ENCODE peak calls at places on chromosome 16, in six cellular contexts. G is GM23338, P is mammary epithelial cell, E is Karpas-422, F is IMR-90, B is PC-9. Q is an unnamed sample.

GRCh38 chr16:4209657-4210056 is 32.2 kb downstream of the SRL start:
- DNase-seq in E (no peak), G (no peak), P (no peak), B (no peak), F (no peak), Q (no peak)

GRCh38 chr16:58850019-58850626 is 116.0 kb upstream of the GOT2 start:
- DNase-seq in F (no peak), E (no peak), B (no peak), G (no peak), P (no peak), Q (no peak)

GRCh38 chr16:22329199-22329695 is 32.0 kb downstream of the POLR3E start:
- DNase-seq in B (no peak), P (no peak), F (no peak), G (no peak), E (no peak), Q (no peak)

GRCh38 chr16:69859105-69859969 is 91.8 kb upstream of the CLEC18A start:
- DNase-seq in P (peak; percentile 19), G (peak; percentile 92), F (no peak), B (peak; percentile 70), E (peak; percentile 85), Q (peak; percentile 68)

GRCh38 chr16:12901204-12901596 is 198 bp upstream of the SHISA9 start:
- DNase-seq in P (peak; percentile 62), E (no peak), F (no peak), B (peak; percentile 79), G (peak; percentile 93), Q (peak; percentile 44)

GRCh38 chr16:78667675-78668074 is 568.2 kb downstream of the WWOX start:
- DNase-seq in E (no peak), B (no peak), P (no peak), F (no peak), G (no peak), Q (no peak)

GRCh38 chr16:75225092-75225491 is 6.3 kb downstream of the CTRB1 start:
- DNase-seq in P (no peak), F (peak; percentile 26), G (peak; percentile 2), E (no peak), B (peak; percentile 28), Q (no peak)

GRCh38 chr16:71432906-71433305 is 8.9 kb downstream of the TLE7 start:
- DNase-seq in F (no peak), G (no peak), B (no peak), P (no peak), E (no peak), Q (no peak)

GRCh38 chr16:83682126-83682857 is 125.5 kb upstream of the HSBP1 start:
- DNase-seq in F (no peak), G (no peak), B (no peak), P (no peak), E (no peak), Q (no peak)

GRCh38 chr16:25060920-25061319 is 45.8 kb upstream of the ARHGAP17 start:
- DNase-seq in P (no peak), E (peak; percentile 67), G (no peak), F (peak; percentile 31), B (no peak), Q (peak; percentile 49)
- H2AFZ ChIP-seq in P (no peak overlapping the region), E (no peak overlapping the region), G (no peak overlapping the region), F (no peak overlapping the region), B (no peak overlapping the region), Q (no peak overlapping the region)

DNA sequence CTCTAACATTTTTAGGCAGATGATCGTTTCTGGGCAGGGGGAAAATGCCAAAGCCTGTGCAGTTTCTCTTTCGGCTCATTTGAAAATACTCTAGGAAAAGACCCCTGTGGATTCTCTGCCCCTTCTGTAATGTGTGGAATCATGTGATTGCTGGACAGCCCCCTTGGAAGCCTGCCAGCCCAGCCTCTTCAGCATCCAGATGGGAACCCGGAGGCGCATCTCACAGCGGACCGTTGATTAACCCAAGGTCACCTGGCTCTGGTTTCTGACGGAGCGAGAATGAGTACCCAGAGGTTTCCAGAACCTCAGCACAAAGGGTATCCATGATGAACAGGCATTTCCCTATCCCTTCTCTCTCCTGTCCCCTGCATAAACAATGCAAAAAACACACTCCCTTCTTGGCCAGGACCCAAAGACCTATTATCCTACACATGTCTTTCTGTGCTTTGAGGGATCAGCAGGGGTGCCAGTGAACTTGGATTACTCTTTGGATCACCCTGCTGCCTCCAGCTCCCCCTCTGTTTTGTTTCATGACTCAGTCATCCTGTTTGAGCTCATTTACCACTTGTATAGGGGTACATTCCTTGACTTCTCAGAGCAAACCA is 957.1 kb upstream of the RBFOX1 start:
- DNase-seq in G (no peak), B (no peak), P (no peak), F (no peak), E (no peak), Q (peak; percentile 21)
- H3K4me1 ChIP-seq in G (peaks cover 20% of the 10 kb centered on the region), B (no peaks in the 10 kb centered on the region), P (no peaks in the 10 kb centered on the region), F (no peaks in the 10 kb centered on the region), E (no peaks in the 10 kb centered on the region), Q (no peaks in the 10 kb centered on the region)

DNA sequence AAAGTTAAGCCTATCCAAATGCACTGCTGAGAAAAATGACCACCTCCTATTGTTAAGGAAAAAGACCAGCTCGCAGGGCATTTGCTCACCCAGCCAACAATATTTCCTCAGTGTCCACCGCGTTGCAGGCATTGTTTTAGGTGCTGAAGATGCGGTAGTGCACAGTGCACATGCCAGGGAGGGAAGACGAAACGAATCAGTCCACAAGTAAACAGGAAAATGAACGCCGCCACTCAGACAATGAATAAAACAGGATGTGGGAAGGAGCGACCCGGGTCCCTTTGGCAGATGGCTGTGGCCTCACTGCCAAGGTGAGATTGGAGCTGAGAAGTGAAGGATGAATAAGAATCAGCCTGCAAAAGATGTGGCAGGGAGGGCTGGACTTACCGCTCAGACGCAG is 249.2 kb downstream of the FOXL1 start:
- DNase-seq in G (no peak), B (no peak), F (no peak), E (no peak), P (no peak), Q (no peak)
- H2AFZ ChIP-seq in G (peak overlapping the region; percentile 56), B (no peak overlapping the region), F (peak overlapping the region; percentile 35), E (no peak overlapping the region), P (peak overlapping the region; percentile 68), Q (no peak overlapping the region)

GRCh38 chr16:81128726-81129524 is 32.7 kb upstream of the GCSH start:
- DNase-seq in G (no peak), B (no peak), E (no peak), F (no peak), P (no peak), Q (no peak)
- H3K4me1 ChIP-seq in G (no peaks in the 10 kb centered on the region), B (peaks cover 16% of the 10 kb centered on the region), E (no peaks in the 10 kb centered on the region), F (no peaks in the 10 kb centered on the region), P (peaks cover 13% of the 10 kb centered on the region), Q (no peaks in the 10 kb centered on the region)

GRCh38 chr16:49830873-49831272 is 25.0 kb downstream of the ZNF423 start:
- DNase-seq in G (no peak), P (no peak), F (no peak), E (no peak), B (no peak), Q (no peak)
- H2AFZ ChIP-seq in G (no peak overlapping the region), P (no peak overlapping the region), F (no peak overlapping the region), E (no peak overlapping the region), B (no peak overlapping the region), Q (no peak overlapping the region)

GRCh38 chr16:85615852-85616607 is 2.9 kb downstream of the GSE1 start:
- DNase-seq in P (peak; percentile 20), E (peak; percentile 91), F (peak; percentile 81), B (peak; percentile 46), G (peak; percentile 93), Q (peak; percentile 90)

GRCh38 chr16:85616608-85617311 is 3.6 kb downstream of the GSE1 start:
- DNase-seq in G (no peak), P (no peak), B (no peak), F (no peak), E (no peak), Q (no peak)

GRCh38 chr16:85613609-85614337 is 651 bp downstream of the GSE1 start:
- DNase-seq in F (no peak), P (no peak), B (peak; percentile 43), E (no peak), G (peak; percentile 80), Q (peak; percentile 76)

GRCh38 chr16:85614338-85615013 is 1.4 kb downstream of the GSE1 start:
- DNase-seq in F (no peak), P (no peak), B (no peak), E (no peak), G (no peak), Q (no peak)

DNA sequence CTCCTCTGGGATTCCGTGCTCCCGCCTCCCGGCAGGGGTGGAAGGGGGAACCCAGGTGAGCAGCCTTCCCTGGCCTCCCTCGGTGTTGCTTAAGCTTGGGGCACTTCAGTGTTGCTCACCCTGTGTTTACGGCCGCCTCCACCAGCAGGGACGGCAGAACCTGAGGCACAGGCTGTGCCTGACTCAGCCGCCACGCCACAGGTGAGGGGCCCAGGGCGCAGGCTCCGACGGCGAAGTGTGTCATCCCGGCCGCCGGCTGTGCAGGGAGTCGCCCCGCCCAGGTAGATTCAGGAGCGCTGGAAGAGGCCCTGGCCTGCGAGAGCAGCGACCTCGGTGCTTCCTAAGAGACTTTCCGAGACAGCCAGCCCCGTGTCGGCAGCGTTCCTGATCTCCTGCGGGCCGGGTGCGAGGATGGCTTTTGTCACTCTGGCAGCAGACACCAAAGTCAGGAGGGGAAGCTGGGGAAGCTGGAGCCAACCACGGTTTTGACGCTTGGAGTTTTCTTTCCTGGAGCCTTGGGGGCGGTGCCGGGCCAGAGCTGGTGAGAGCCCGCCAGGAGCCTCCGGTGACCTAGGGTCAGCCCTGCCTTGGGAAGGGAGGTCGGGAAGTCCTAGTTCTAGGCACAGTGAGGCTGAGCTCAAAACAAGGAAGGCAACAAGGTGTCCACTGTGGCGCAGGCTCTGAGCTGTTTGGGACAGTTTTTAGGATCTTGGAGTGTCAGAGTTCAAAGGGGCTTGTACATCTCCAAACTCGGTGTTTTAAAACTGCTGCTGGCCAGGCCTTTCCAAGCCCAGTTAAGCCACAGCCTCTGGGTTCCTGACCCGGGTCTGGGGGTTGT is 2.1 kb downstream of the GSE1 start:
- DNase-seq in F (no peak), P (peak; percentile 52), E (no peak), G (peak; percentile 72), B (peak; percentile 92), Q (peak; percentile 95)
- H3K4me1 ChIP-seq in F (peaks cover 18% of the 10 kb centered on the region), P (peaks cover 43% of the 10 kb centered on the region), E (peaks cover 21% of the 10 kb centered on the region), G (peaks cover 34% of the 10 kb centered on the region), B (peaks cover 24% of the 10 kb centered on the region), Q (peaks cover 54% of the 10 kb centered on the region)

GRCh38 chr16:72474511-72475123 is 302.7 kb upstream of the PMFBP1 start:
- DNase-seq in P (peak; percentile 85), B (peak; percentile 56), G (no peak), F (peak; percentile 78), E (no peak), Q (no peak)
- H2AFZ ChIP-seq in P (no peak overlapping the region), B (no peak overlapping the region), G (no peak overlapping the region), F (no peak overlapping the region), E (no peak overlapping the region), Q (no peak overlapping the region)